ENCODE peak calls at places on chromosomes 1 and 21, in nine cellular contexts. One of them, this sample, is unnamed.

GRCh38 chr1:150362721-150363425 is 1.1 kb upstream of the RPRD2 start:
- DNase-seq in IMR-90: no peak
- DNase-seq in heart right ventricle: no peak
- DNase-seq in adrenal gland: peak; percentile 38
- DNase-seq in heart left ventricle: no peak
- DNase-seq in left ventricle myocardium inferior: no peak
- DNase-seq in BE2C: no peak
- DNase-seq in SJSA1: no peak
- DNase-seq in effector memory CD4-positive, alpha-beta T cell: no peak
- DNase-seq in this sample: peak; percentile 20

GRCh38 chr1:231162970-231163830 is 1.3 kb downstream of the TRIM67 start:
- DNase-seq in IMR-90: no peak
- DNase-seq in heart right ventricle: no peak
- DNase-seq in BE2C: peak; percentile 53
- DNase-seq in adrenal gland: no peak
- DNase-seq in heart left ventricle: no peak
- DNase-seq in effector memory CD4-positive, alpha-beta T cell: no peak
- DNase-seq in SJSA1: no peak
- DNase-seq in left ventricle myocardium inferior: no peak
- DNase-seq in this sample: no peak

GRCh38 chr1:43238104-43238503 is 31.7 kb upstream of the TMEM125 start:
- DNase-seq in effector memory CD4-positive, alpha-beta T cell: no peak
- DNase-seq in IMR-90: peak; percentile 64
- DNase-seq in left ventricle myocardium inferior: peak; percentile 60
- DNase-seq in SJSA1: peak; percentile 61
- DNase-seq in heart left ventricle: peak; percentile 66
- DNase-seq in heart right ventricle: peak; percentile 39
- DNase-seq in BE2C: peak; percentile 46
- DNase-seq in adrenal gland: peak; percentile 82
- DNase-seq in this sample: peak; percentile 39

GRCh38 chr21:46562964-46563607 is 41.8 kb downstream of the S100B start:
- DNase-seq in heart right ventricle: no peak
- DNase-seq in adrenal gland: no peak
- DNase-seq in SJSA1: no peak
- DNase-seq in effector memory CD4-positive, alpha-beta T cell: no peak
- DNase-seq in left ventricle myocardium inferior: no peak
- DNase-seq in BE2C: no peak
- DNase-seq in IMR-90: no peak
- DNase-seq in heart left ventricle: peak; percentile 40
- DNase-seq in this sample: no peak

GRCh38 chr1:30749691-30750583 is 7.6 kb downstream of the LAPTM5 start:
- DNase-seq in SJSA1: no peak
- DNase-seq in IMR-90: no peak
- DNase-seq in left ventricle myocardium inferior: no peak
- DNase-seq in BE2C: no peak
- DNase-seq in heart left ventricle: no peak
- DNase-seq in effector memory CD4-positive, alpha-beta T cell: peak; percentile 63
- DNase-seq in heart right ventricle: no peak
- DNase-seq in adrenal gland: no peak
- DNase-seq in this sample: no peak

GRCh38 chr1:103788377-103788776 is 38.7 kb downstream of the AMY1C start:
- DNase-seq in BE2C: no peak
- DNase-seq in effector memory CD4-positive, alpha-beta T cell: no peak
- DNase-seq in heart left ventricle: no peak
- DNase-seq in adrenal gland: no peak
- DNase-seq in IMR-90: no peak
- DNase-seq in SJSA1: no peak
- DNase-seq in left ventricle myocardium inferior: no peak
- DNase-seq in heart right ventricle: no peak
- DNase-seq in this sample: no peak

GRCh38 chr1:245583081-245583480 is 428.3 kb downstream of the KIF26B start:
- DNase-seq in IMR-90: peak; percentile 12
- DNase-seq in heart left ventricle: no peak
- DNase-seq in adrenal gland: no peak
- DNase-seq in BE2C: no peak
- DNase-seq in SJSA1: no peak
- DNase-seq in heart right ventricle: no peak
- DNase-seq in left ventricle myocardium inferior: no peak
- DNase-seq in effector memory CD4-positive, alpha-beta T cell: no peak
- DNase-seq in this sample: no peak

GRCh38 chr1:115356356-115356755 is 18.3 kb upstream of the NGF start:
- DNase-seq in effector memory CD4-positive, alpha-beta T cell: no peak
- DNase-seq in adrenal gland: no peak
- DNase-seq in SJSA1: no peak
- DNase-seq in heart right ventricle: no peak
- DNase-seq in BE2C: no peak
- DNase-seq in left ventricle myocardium inferior: no peak
- DNase-seq in heart left ventricle: no peak
- DNase-seq in IMR-90: no peak
- DNase-seq in this sample: no peak

GRCh38 chr1:67583462-67583950 is 101.5 kb upstream of the GADD45A start:
- DNase-seq in BE2C: no peak
- DNase-seq in adrenal gland: no peak
- DNase-seq in effector memory CD4-positive, alpha-beta T cell: no peak
- DNase-seq in heart left ventricle: peak; percentile 40
- DNase-seq in heart right ventricle: no peak
- DNase-seq in IMR-90: no peak
- DNase-seq in left ventricle myocardium inferior: no peak
- DNase-seq in SJSA1: no peak
- DNase-seq in this sample: no peak

DNA sequence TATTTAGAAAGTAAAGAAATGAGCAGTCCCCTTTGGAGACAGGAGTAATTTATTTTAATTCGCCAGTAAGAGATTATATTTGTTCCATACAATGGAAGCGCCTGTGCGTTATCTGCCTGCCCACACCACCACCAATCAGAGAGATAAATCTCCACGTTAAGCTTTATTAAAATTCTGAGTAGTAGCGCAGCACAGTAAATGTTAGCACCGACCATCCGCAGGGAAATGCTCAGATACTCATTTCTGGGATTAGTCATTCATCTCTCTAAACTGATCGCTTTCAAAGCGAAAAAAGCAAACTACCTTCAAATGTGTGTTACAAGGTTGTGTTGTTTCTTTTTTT is 1.2 kb downstream of the ETS2 start:
- DNase-seq in IMR-90: peak; percentile 49
- DNase-seq in left ventricle myocardium inferior: no peak
- DNase-seq in heart left ventricle: no peak
- DNase-seq in effector memory CD4-positive, alpha-beta T cell: no peak
- DNase-seq in BE2C: no peak
- DNase-seq in SJSA1: no peak
- DNase-seq in heart right ventricle: no peak
- DNase-seq in adrenal gland: no peak
- DNase-seq in this sample: no peak
- H3K4me1 ChIP-seq in IMR-90: peaks cover 33% of the 10 kb centered on the region
- H3K4me1 ChIP-seq in left ventricle myocardium inferior: peaks cover 67% of the 10 kb centered on the region
- H3K4me1 ChIP-seq in heart left ventricle: peaks cover 53% of the 10 kb centered on the region
- H3K4me1 ChIP-seq in effector memory CD4-positive, alpha-beta T cell: peaks cover 19% of the 10 kb centered on the region
- H3K4me1 ChIP-seq in BE2C: peaks cover 10% of the 10 kb centered on the region
- H3K4me1 ChIP-seq in SJSA1: peaks cover 59% of the 10 kb centered on the region
- H3K4me1 ChIP-seq in heart right ventricle: peaks cover 34% of the 10 kb centered on the region
- H3K4me1 ChIP-seq in adrenal gland: no peaks in the 10 kb centered on the region
- H3K4me1 ChIP-seq in this sample: no peaks in the 10 kb centered on the region

GRCh38 chr1:226710501-226710900 is 28.6 kb downstream of the ITPKB start:
- DNase-seq in heart right ventricle: no peak
- DNase-seq in left ventricle myocardium inferior: no peak
- DNase-seq in effector memory CD4-positive, alpha-beta T cell: no peak
- DNase-seq in adrenal gland: no peak
- DNase-seq in SJSA1: no peak
- DNase-seq in BE2C: no peak
- DNase-seq in heart left ventricle: no peak
- DNase-seq in IMR-90: no peak
- DNase-seq in this sample: no peak
- H3K4me1 ChIP-seq in heart right ventricle: peaks cover 77% of the 10 kb centered on the region
- H3K4me1 ChIP-seq in left ventricle myocardium inferior: peaks cover 84% of the 10 kb centered on the region
- H3K4me1 ChIP-seq in effector memory CD4-positive, alpha-beta T cell: peaks cover 70% of the 10 kb centered on the region
- H3K4me1 ChIP-seq in adrenal gland: no peaks in the 10 kb centered on the region
- H3K4me1 ChIP-seq in SJSA1: peaks cover 5% of the 10 kb centered on the region
- H3K4me1 ChIP-seq in BE2C: peaks cover 21% of the 10 kb centered on the region
- H3K4me1 ChIP-seq in heart left ventricle: peaks cover 76% of the 10 kb centered on the region
- H3K4me1 ChIP-seq in IMR-90: peaks cover 14% of the 10 kb centered on the region
- H3K4me1 ChIP-seq in this sample: peaks cover 18% of the 10 kb centered on the region

DNA sequence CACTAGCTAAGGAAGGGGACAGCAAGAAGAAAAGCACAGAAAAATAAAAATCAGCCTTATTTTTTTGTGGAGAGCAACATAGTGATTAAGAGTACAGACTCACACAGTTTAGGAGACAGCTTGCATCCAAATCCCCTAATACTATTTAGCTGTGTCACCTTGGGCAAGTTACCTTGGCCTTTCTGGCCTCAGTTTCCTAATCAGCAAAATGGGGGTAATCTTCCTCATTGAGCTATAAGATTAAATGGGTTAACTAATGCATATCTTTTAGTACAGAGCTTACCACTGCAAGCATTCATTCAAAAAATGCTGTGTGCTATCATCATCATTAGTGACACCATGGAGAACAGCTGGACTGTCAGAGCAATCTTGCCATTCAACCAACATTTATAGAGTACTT is 77.7 kb downstream of the CD46 start:
- DNase-seq in SJSA1: no peak
- DNase-seq in left ventricle myocardium inferior: no peak
- DNase-seq in heart left ventricle: no peak
- DNase-seq in IMR-90: no peak
- DNase-seq in heart right ventricle: no peak
- DNase-seq in effector memory CD4-positive, alpha-beta T cell: no peak
- DNase-seq in BE2C: no peak
- DNase-seq in adrenal gland: no peak
- DNase-seq in this sample: no peak
- H3K4me1 ChIP-seq in SJSA1: peaks cover 12% of the 10 kb centered on the region
- H3K4me1 ChIP-seq in left ventricle myocardium inferior: peaks cover 100% of the 10 kb centered on the region
- H3K4me1 ChIP-seq in heart left ventricle: peaks cover 96% of the 10 kb centered on the region
- H3K4me1 ChIP-seq in IMR-90: peaks cover 22% of the 10 kb centered on the region
- H3K4me1 ChIP-seq in heart right ventricle: peaks cover 91% of the 10 kb centered on the region
- H3K4me1 ChIP-seq in effector memory CD4-positive, alpha-beta T cell: peaks cover 38% of the 10 kb centered on the region
- H3K4me1 ChIP-seq in BE2C: no peaks in the 10 kb centered on the region
- H3K4me1 ChIP-seq in adrenal gland: peaks cover 56% of the 10 kb centered on the region
- H3K4me1 ChIP-seq in this sample: peaks cover 21% of the 10 kb centered on the region

GRCh38 chr1:164759945-164760584 is 201.1 kb downstream of the PBX1 start:
- DNase-seq in heart left ventricle: no peak
- DNase-seq in left ventricle myocardium inferior: no peak
- DNase-seq in heart right ventricle: no peak
- DNase-seq in BE2C: no peak
- DNase-seq in effector memory CD4-positive, alpha-beta T cell: no peak
- DNase-seq in SJSA1: no peak
- DNase-seq in adrenal gland: no peak
- DNase-seq in IMR-90: no peak
- DNase-seq in this sample: no peak
- H3K4me1 ChIP-seq in heart left ventricle: peaks cover 38% of the 10 kb centered on the region
- H3K4me1 ChIP-seq in left ventricle myocardium inferior: peaks cover 56% of the 10 kb centered on the region
- H3K4me1 ChIP-seq in heart right ventricle: peaks cover 39% of the 10 kb centered on the region
- H3K4me1 ChIP-seq in BE2C: no peaks in the 10 kb centered on the region
- H3K4me1 ChIP-seq in effector memory CD4-positive, alpha-beta T cell: no peaks in the 10 kb centered on the region
- H3K4me1 ChIP-seq in SJSA1: peaks cover 32% of the 10 kb centered on the region
- H3K4me1 ChIP-seq in adrenal gland: peaks cover 3% of the 10 kb centered on the region
- H3K4me1 ChIP-seq in IMR-90: peaks cover 15% of the 10 kb centered on the region
- H3K4me1 ChIP-seq in this sample: no peaks in the 10 kb centered on the region

DNA sequence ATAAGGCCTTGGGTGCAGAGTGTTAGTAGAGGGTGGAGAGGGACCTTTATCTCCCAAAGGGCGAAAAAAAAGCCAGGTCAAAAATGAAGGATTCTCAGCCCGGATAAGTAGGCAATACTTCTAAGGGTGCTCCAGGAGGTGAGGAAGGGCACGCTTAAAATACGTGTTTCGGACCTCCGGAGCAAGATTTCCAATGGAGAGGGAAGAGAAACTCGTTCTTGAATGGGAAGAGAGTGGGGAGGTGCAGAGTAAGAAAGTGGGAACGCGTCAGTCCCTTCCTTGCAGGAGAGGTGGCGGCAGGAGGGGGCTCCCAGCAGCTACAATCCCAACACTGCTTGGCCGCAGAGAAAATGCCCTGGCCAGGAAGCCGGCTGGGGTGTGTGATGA is 581 bp downstream of the EFCAB14 start:
- DNase-seq in IMR-90: no peak
- DNase-seq in BE2C: no peak
- DNase-seq in adrenal gland: no peak
- DNase-seq in left ventricle myocardium inferior: no peak
- DNase-seq in effector memory CD4-positive, alpha-beta T cell: no peak
- DNase-seq in heart right ventricle: no peak
- DNase-seq in SJSA1: no peak
- DNase-seq in heart left ventricle: no peak
- DNase-seq in this sample: no peak
- H3K4me1 ChIP-seq in IMR-90: peaks cover 10% of the 10 kb centered on the region
- H3K4me1 ChIP-seq in BE2C: no peaks in the 10 kb centered on the region
- H3K4me1 ChIP-seq in adrenal gland: peaks cover 18% of the 10 kb centered on the region
- H3K4me1 ChIP-seq in left ventricle myocardium inferior: peaks cover 48% of the 10 kb centered on the region
- H3K4me1 ChIP-seq in effector memory CD4-positive, alpha-beta T cell: peaks cover 22% of the 10 kb centered on the region
- H3K4me1 ChIP-seq in heart right ventricle: peaks cover 43% of the 10 kb centered on the region
- H3K4me1 ChIP-seq in SJSA1: peaks cover 19% of the 10 kb centered on the region
- H3K4me1 ChIP-seq in heart left ventricle: peaks cover 28% of the 10 kb centered on the region
- H3K4me1 ChIP-seq in this sample: no peaks in the 10 kb centered on the region

GRCh38 chr21:45084121-45084520 is 9.7 kb downstream of the ADARB1 start:
- DNase-seq in effector memory CD4-positive, alpha-beta T cell: no peak
- DNase-seq in heart left ventricle: no peak
- DNase-seq in IMR-90: no peak
- DNase-seq in BE2C: no peak
- DNase-seq in SJSA1: no peak
- DNase-seq in adrenal gland: no peak
- DNase-seq in left ventricle myocardium inferior: no peak
- DNase-seq in heart right ventricle: no peak
- DNase-seq in this sample: no peak
- H3K4me1 ChIP-seq in effector memory CD4-positive, alpha-beta T cell: peaks cover 87% of the 10 kb centered on the region
- H3K4me1 ChIP-seq in heart left ventricle: peaks cover 46% of the 10 kb centered on the region
- H3K4me1 ChIP-seq in IMR-90: peaks cover 31% of the 10 kb centered on the region
- H3K4me1 ChIP-seq in BE2C: peaks cover 6% of the 10 kb centered on the region
- H3K4me1 ChIP-seq in SJSA1: peaks cover 14% of the 10 kb centered on the region
- H3K4me1 ChIP-seq in adrenal gland: no peaks in the 10 kb centered on the region
- H3K4me1 ChIP-seq in left ventricle myocardium inferior: peaks cover 70% of the 10 kb centered on the region
- H3K4me1 ChIP-seq in heart right ventricle: peaks cover 57% of the 10 kb centered on the region
- H3K4me1 ChIP-seq in this sample: no peaks in the 10 kb centered on the region

GRCh38 chr1:79847715-79848114 is 841.2 kb upstream of the ADGRL4 start:
- DNase-seq in heart left ventricle: peak; percentile 26
- DNase-seq in IMR-90: no peak
- DNase-seq in effector memory CD4-positive, alpha-beta T cell: no peak
- DNase-seq in left ventricle myocardium inferior: peak; percentile 15
- DNase-seq in SJSA1: no peak
- DNase-seq in heart right ventricle: no peak
- DNase-seq in adrenal gland: no peak
- DNase-seq in BE2C: no peak
- DNase-seq in this sample: no peak
- H3K4me1 ChIP-seq in heart left ventricle: no peaks in the 10 kb centered on the region
- H3K4me1 ChIP-seq in IMR-90: peaks cover 2% of the 10 kb centered on the region
- H3K4me1 ChIP-seq in effector memory CD4-positive, alpha-beta T cell: no peaks in the 10 kb centered on the region
- H3K4me1 ChIP-seq in left ventricle myocardium inferior: no peaks in the 10 kb centered on the region
- H3K4me1 ChIP-seq in SJSA1: no peaks in the 10 kb centered on the region
- H3K4me1 ChIP-seq in heart right ventricle: no peaks in the 10 kb centered on the region
- H3K4me1 ChIP-seq in adrenal gland: no peaks in the 10 kb centered on the region
- H3K4me1 ChIP-seq in BE2C: no peaks in the 10 kb centered on the region
- H3K4me1 ChIP-seq in this sample: no peaks in the 10 kb centered on the region

This sample was measured in uterus.